ENCODE peak calls at places on chromosomes 5 and 9, in four cellular contexts. M is GM12878, G is SK-N-SH, P is prostate gland. K is an unnamed sample.

GRCh38 chr5:21452429-21452828 is 1400.7 kb downstream of the CDH12 start:
- DNase-seq in P (no peak), M (no peak), G (no peak), K (no peak)

GRCh38 chr9:82117025-82117424 is 128.5 kb downstream of the SPATA31D1 start:
- DNase-seq in P (no peak), G (peak), M (no peak), K (no peak)

GRCh38 chr9:92484563-92484962 is 2.3 kb upstream of the ASPN start:
- DNase-seq in M (no peak), G (no peak), P (no peak), K (no peak)

GRCh38 chr5:1510151-1510561 is 13.6 kb downstream of the LPCAT1 start:
- DNase-seq in P (no peak), M (no peak), G (no peak), K (no peak)

GRCh38 chr5:121974261-121974660 is 12.5 kb downstream of the SRFBP1 start:
- DNase-seq in M (no peak), G (no peak), P (no peak), K (no peak)

GRCh38 chr9:81183763-81184162 is 505.6 kb downstream of the TLE1 start:
- DNase-seq in G (no peak), M (no peak), P (no peak), K (no peak)

GRCh38 chr9:111805841-111806241 is 11.1 kb upstream of the SHOC1 start:
- DNase-seq in P (no peak), M (no peak), G (no peak), K (no peak)

GRCh38 chr9:108671156-108671555 is 184.6 kb downstream of the ACTL7B start:
- DNase-seq in M (no peak), P (no peak), G (no peak), K (peak)

GRCh38 chr9:6575324-6575758 is 70.2 kb downstream of the GLDC start:
- DNase-seq in M (peak), P (no peak), G (no peak), K (no peak)

GRCh38 chr5:143168877-143169810 is 234.3 kb downstream of the NR3C1 start:
- DNase-seq in G (no peak), M (no peak), P (no peak), K (no peak)
- H3K27ac ChIP-seq in G (no peak), M (no peak), P (no peak), K (no peak)

GRCh38 chr5:42887094-42887493 is 75.4 kb upstream of the SELENOP start:
- DNase-seq in P (peak), M (no peak), G (no peak), K (no peak)
- TF ChIP-seq POLR2AphosphoS5 in P (peak), M (no peak), G (no peak), K (no peak)

DNA sequence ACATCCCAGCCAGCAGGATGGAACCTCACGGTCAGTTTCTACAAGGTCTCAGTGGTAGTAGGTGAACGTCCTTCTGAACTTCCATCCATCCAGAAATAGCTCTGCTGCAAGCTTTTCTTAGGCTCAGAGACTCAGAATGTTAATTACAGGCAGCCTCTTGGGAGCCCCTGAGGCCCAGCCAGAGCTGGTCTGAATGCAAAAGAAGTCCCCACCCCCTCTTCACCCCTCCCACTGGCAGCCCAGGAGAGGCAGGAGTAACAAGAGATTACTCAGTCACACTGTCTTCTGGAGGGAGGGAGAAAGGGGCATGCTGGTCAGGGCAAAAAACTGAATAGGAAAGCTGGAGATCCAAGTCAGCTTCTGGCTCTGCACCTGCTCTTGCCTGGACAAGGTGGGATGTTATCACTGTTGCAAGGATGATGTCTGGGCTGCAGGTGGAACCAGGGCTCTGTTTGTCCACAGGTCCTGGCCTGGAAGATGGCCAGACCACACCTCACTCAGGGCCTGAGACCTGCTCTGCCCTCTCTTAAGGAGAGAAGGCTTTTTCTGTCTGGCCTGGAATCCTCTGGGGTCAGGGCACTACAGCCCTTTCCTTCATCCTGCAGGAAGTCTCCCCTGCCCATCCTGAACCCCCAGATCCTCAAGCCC is 9.1 kb downstream of the ENHO start:
- DNase-seq in G (no peak), M (no peak), P (no peak), K (no peak)
- H3K27ac ChIP-seq in G (no peak), M (no peak), P (no peak), K (no peak)

DNA sequence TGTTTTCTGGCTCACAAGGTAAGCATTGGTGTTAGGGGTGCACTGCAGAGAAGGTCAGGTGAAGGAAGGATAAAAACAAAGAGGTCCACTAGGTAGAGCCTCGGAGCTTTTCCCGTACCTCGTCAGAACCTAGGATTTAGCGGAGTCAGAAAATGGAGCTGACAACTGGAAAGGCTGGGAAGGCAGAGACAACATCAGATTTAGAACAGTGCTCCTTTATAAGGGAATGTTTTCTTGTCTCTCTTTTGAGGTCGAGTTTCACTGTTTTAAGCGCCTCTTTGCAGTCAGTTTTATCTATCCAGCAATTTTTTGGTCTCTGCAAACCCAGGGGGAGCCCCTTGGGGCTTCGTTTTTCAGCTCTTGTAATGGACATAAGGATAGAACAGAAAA is 80.6 kb downstream of the FNBP1 start:
- DNase-seq in G (no peak), M (no peak), P (no peak), K (no peak)
- TF ChIP-seq POLR2AphosphoS5 in G (no peak), M (no peak), P (no peak), K (no peak)

GRCh38 chr9:88658311-88658822 is 123.4 kb downstream of the NXNL2 start:
- DNase-seq in P (no peak), M (no peak), G (no peak), K (no peak)

GRCh38 chr9:88652876-88653275 is 117.9 kb downstream of the NXNL2 start:
- DNase-seq in G (no peak), M (no peak), P (no peak), K (no peak)

GRCh38 chr9:88651682-88652633 is 117.0 kb downstream of the NXNL2 start:
- DNase-seq in G (no peak), M (no peak), P (peak), K (no peak)

GRCh38 chr9:88657893-88658292 is 122.9 kb downstream of the NXNL2 start:
- DNase-seq in G (no peak), P (no peak), M (no peak), K (no peak)

DNA sequence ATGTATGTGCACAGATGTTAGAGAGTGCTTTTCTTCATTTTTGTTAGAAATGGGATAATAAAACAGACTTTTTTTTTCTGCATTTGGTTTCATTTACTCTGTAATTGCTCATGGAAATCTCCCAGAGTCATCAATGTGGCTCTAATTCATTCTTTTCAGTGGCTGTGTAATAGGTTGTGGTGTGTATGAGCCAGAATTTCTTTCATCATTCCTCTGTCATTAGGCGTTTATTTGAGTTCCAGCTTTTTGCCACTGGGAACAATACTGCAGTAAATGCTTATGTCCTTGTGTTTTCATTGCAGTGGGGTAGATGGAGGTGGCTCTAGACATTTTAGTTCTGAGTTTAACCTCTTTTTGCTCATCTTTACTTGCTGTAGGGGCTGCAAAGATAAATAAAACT is 118.9 kb downstream of the NXNL2 start:
- DNase-seq in G (no peak), P (no peak), M (no peak), K (no peak)
- H3K27ac ChIP-seq in G (no peak), P (no peak), M (no peak), K (no peak)

GRCh38 chr9:36193049-36193448 is 2.3 kb downstream of the CLTA start:
- DNase-seq in M (no peak), P (no peak), G (no peak), K (no peak)
- TF ChIP-seq POLR2AphosphoS5 in M (no peak), P (no peak), G (no peak), K (no peak)

GRCh38 chr9:97502222-97502983 is 937 bp downstream of the TMOD1 start:
- DNase-seq in G (no peak), P (no peak), M (no peak), K (no peak)
- H3K27ac ChIP-seq in G (no peak), P (peak), M (peak), K (no peak)

GRCh38 chr9:136689108-136689460 is 1.8 kb upstream of the AGPAT2 start:
- DNase-seq in P (no peak), G (no peak), M (no peak), K (no peak)

GRCh38 chr9:136686794-136687711 is at the start of gene AGPAT2:
- DNase-seq in G (peak), M (no peak), P (peak), K (peak)

GRCh38 chr9:136686534-136686793 is 793 bp downstream of the AGPAT2 start:
- DNase-seq in G (no peak), P (no peak), M (no peak), K (peak)

GRCh38 chr9:136688274-136689107 is 1.2 kb upstream of the AGPAT2 start:
- DNase-seq in M (no peak), G (no peak), P (no peak), K (no peak)

GRCh38 chr9:136687721-136688223 is 515 bp upstream of the AGPAT2 start:
- DNase-seq in P (no peak), G (no peak), M (no peak), K (no peak)
- TF ChIP-seq POLR2AphosphoS5 in P (no peak), G (no peak), M (no peak), K (no peak)

GRCh38 chr5:147532157-147532556 is 22.3 kb upstream of the DPYSL3 start:
- DNase-seq in M (no peak), G (no peak), P (peak), K (no peak)
- H3K27ac ChIP-seq in M (no peak), G (peak), P (peak), K (no peak)

GRCh38 chr5:150615141-150615699 is 25.2 kb upstream of the SYNPO start:
- DNase-seq in M (no peak), G (no peak), P (peak), K (no peak)
- TF ChIP-seq POLR2AphosphoS5 in M (no peak), G (no peak), P (peak), K (no peak)

K was measured in HL-60.